ENCODE peak calls at places on chromosomes 13 and 19, in eight cellular contexts. One of them, this sample, is unnamed.

GRCh38 chr13:46850214-46850613 is 46.6 kb downstream of the HTR2A start:
- DNase-seq in HuH-7: no peak
- DNase-seq in T-cell: no peak
- DNase-seq in LHCN-M2: peak; percentile 12
- DNase-seq in GDM1: no peak
- DNase-seq in AG08395: no peak
- DNase-seq in CD8-positive, alpha-beta memory T cell: no peak
- DNase-seq in heart right ventricle: no peak
- DNase-seq in this sample: no peak

GRCh38 chr13:77980592-77980991 is 62.0 kb upstream of the EDNRB start:
- DNase-seq in LHCN-M2: peak; percentile 81
- DNase-seq in CD8-positive, alpha-beta memory T cell: no peak
- DNase-seq in GDM1: no peak
- DNase-seq in HuH-7: no peak
- DNase-seq in T-cell: no peak
- DNase-seq in heart right ventricle: peak; percentile 18
- DNase-seq in AG08395: peak; percentile 13
- DNase-seq in this sample: no peak

GRCh38 chr13:32135655-32136054 is 104.1 kb downstream of the FRY start:
- DNase-seq in HuH-7: no peak
- DNase-seq in heart right ventricle: no peak
- DNase-seq in CD8-positive, alpha-beta memory T cell: no peak
- DNase-seq in GDM1: no peak
- DNase-seq in T-cell: no peak
- DNase-seq in AG08395: peak; percentile 71
- DNase-seq in LHCN-M2: peak; percentile 80
- DNase-seq in this sample: no peak

GRCh38 chr19:52946322-52947310 is 16.1 kb downstream of the ZNF816 start:
- DNase-seq in GDM1: no peak
- DNase-seq in AG08395: no peak
- DNase-seq in CD8-positive, alpha-beta memory T cell: no peak
- DNase-seq in LHCN-M2: no peak
- DNase-seq in T-cell: no peak
- DNase-seq in heart right ventricle: no peak
- DNase-seq in HuH-7: no peak
- DNase-seq in this sample: no peak

GRCh38 chr19:38713227-38713649 is 31.0 kb downstream of the CAPN12 start:
- DNase-seq in GDM1: no peak
- DNase-seq in CD8-positive, alpha-beta memory T cell: no peak
- DNase-seq in heart right ventricle: peak; percentile 61
- DNase-seq in HuH-7: no peak
- DNase-seq in AG08395: no peak
- DNase-seq in T-cell: no peak
- DNase-seq in LHCN-M2: no peak
- DNase-seq in this sample: no peak

GRCh38 chr19:42166336-42166735 is 34.1 kb upstream of the POU2F2 start:
- DNase-seq in T-cell: no peak
- DNase-seq in CD8-positive, alpha-beta memory T cell: no peak
- DNase-seq in AG08395: no peak
- DNase-seq in GDM1: no peak
- DNase-seq in LHCN-M2: no peak
- DNase-seq in heart right ventricle: no peak
- DNase-seq in HuH-7: no peak
- DNase-seq in this sample: no peak

GRCh38 chr19:42301646-42302204 is at the start of gene PRR19:
- DNase-seq in T-cell: no peak
- DNase-seq in LHCN-M2: no peak
- DNase-seq in GDM1: no peak
- DNase-seq in CD8-positive, alpha-beta memory T cell: no peak
- DNase-seq in HuH-7: no peak
- DNase-seq in heart right ventricle: no peak
- DNase-seq in AG08395: no peak
- DNase-seq in this sample: no peak

GRCh38 chr19:41626278-41626677 is 596 bp downstream of the CEACAM4 start:
- DNase-seq in LHCN-M2: no peak
- DNase-seq in GDM1: no peak
- DNase-seq in T-cell: no peak
- DNase-seq in heart right ventricle: no peak
- DNase-seq in CD8-positive, alpha-beta memory T cell: no peak
- DNase-seq in AG08395: no peak
- DNase-seq in HuH-7: no peak
- DNase-seq in this sample: no peak

GRCh38 chr19:48348039-48348438 is 15.7 kb downstream of the TMEM143 start:
- DNase-seq in T-cell: no peak
- DNase-seq in AG08395: peak; percentile 45
- DNase-seq in HuH-7: no peak
- DNase-seq in GDM1: no peak
- DNase-seq in LHCN-M2: no peak
- DNase-seq in CD8-positive, alpha-beta memory T cell: no peak
- DNase-seq in heart right ventricle: peak; percentile 48
- DNase-seq in this sample: no peak

GRCh38 chr13:73390100-73390499 is 331.3 kb downstream of the KLF5 start:
- DNase-seq in GDM1: no peak
- DNase-seq in LHCN-M2: no peak
- DNase-seq in CD8-positive, alpha-beta memory T cell: no peak
- DNase-seq in T-cell: no peak
- DNase-seq in heart right ventricle: no peak
- DNase-seq in HuH-7: no peak
- DNase-seq in AG08395: no peak
- DNase-seq in this sample: no peak

GRCh38 chr19:49070416-49070815 is 2.1 kb downstream of the KCNA7 start:
- DNase-seq in GDM1: no peak
- DNase-seq in LHCN-M2: no peak
- DNase-seq in HuH-7: no peak
- DNase-seq in CD8-positive, alpha-beta memory T cell: no peak
- DNase-seq in T-cell: no peak
- DNase-seq in heart right ventricle: no peak
- DNase-seq in AG08395: no peak
- DNase-seq in this sample: no peak

GRCh38 chr13:46296920-46297319 is 85.2 kb downstream of the LRRC63 start:
- DNase-seq in CD8-positive, alpha-beta memory T cell: no peak
- DNase-seq in T-cell: no peak
- DNase-seq in LHCN-M2: peak; percentile 59
- DNase-seq in AG08395: peak; percentile 84
- DNase-seq in heart right ventricle: no peak
- DNase-seq in GDM1: no peak
- DNase-seq in HuH-7: no peak
- DNase-seq in this sample: no peak